ENCODE peak calls at places on chromosomes 11 and 22, in seven cellular contexts. T, P, K, E, V, F and S are unnamed samples. For H3K4me1, the result is how much of the 10 kb centered on the place peaks cover.

GRCh38 chr11:131888230-131888826 is 517.9 kb downstream of the NTM start:
- DNase-seq in E (no peak), V (no peak), P (peak), F (no peak), K (no peak), T (no peak), S (no peak)

GRCh38 chr11:128735935-128736610 is 42.2 kb downstream of the FLI1 start:
- DNase-seq in K (no peak), F (no peak), V (no peak), P (no peak), E (peak), T (no peak), S (no peak)

GRCh38 chr11:77411238-77411637 is 62.7 kb downstream of the PAK1 start:
- DNase-seq in P (peak), V (peak), E (peak), T (peak), F (peak), K (peak), S (no peak)

GRCh38 chr11:113690619-113691569 is 15.2 kb downstream of the TMPRSS5 start:
- DNase-seq in K (peak), V (peak), E (no peak), F (no peak), P (peak), T (peak), S (peak)

GRCh38 chr11:125451400-125452124 is 44.5 kb downstream of the FEZ1 start:
- DNase-seq in P (peak), F (peak), E (peak), V (peak), K (peak), T (peak), S (no peak)

GRCh38 chr22:27194096-27194748 is 536.8 kb downstream of the MIAT start:
- DNase-seq in P (no peak), T (no peak), V (no peak), F (no peak), E (no peak), K (no peak), S (peak)

GRCh38 chr11:112343368-112344039 is 82.8 kb upstream of the PLET1 start:
- DNase-seq in E (no peak), T (no peak), P (peak), F (no peak), V (no peak), K (no peak), S (peak)

GRCh38 chr11:106656646-106657045 is 361.6 kb downstream of the GUCY1A2 start:
- DNase-seq in P (no peak), T (no peak), K (no peak), E (no peak), F (no peak), V (no peak), S (no peak)

GRCh38 chr11:33553486-33553885 is 147.1 kb downstream of the C11orf91 start:
- DNase-seq in F (no peak), V (no peak), E (no peak), K (no peak), T (no peak), P (no peak), S (no peak)

GRCh38 chr11:128616158-128616557 is 28.8 kb upstream of the ETS1 start:
- DNase-seq in T (no peak), F (no peak), P (no peak), K (no peak), E (no peak), V (no peak), S (no peak)

GRCh38 chr22:41074941-41075710 is 17.3 kb upstream of the EP300 start:
- DNase-seq in P (no peak), T (no peak), K (no peak), V (no peak), E (no peak), F (no peak), S (no peak)

GRCh38 chr11:91857194-91857593 is 367.4 kb upstream of the FAT3 start:
- DNase-seq in K (no peak), P (peak), V (no peak), F (no peak), T (no peak), E (no peak), S (no peak)

GRCh38 chr11:68377389-68377795 is 65.0 kb downstream of the LRP5 start:
- DNase-seq in K (no peak), P (no peak), V (no peak), F (no peak), T (no peak), E (no peak), S (no peak)

GRCh38 chr11:64620286-64620962 is 29.4 kb downstream of the SLC22A12 start:
- DNase-seq in E (no peak), T (peak), P (peak), F (peak), V (no peak), K (peak), S (no peak)

GRCh38 chr11:69480547-69481392 is 693 bp upstream of the LINC01488 start:
- DNase-seq in V (no peak), E (no peak), F (peak), K (peak), P (no peak), T (peak), S (no peak)

GRCh38 chr11:123404626-123405025 is 25.4 kb upstream of the GRAMD1B start:
- DNase-seq in T (peak), P (no peak), E (peak), F (no peak), V (no peak), K (no peak), S (no peak)

GRCh38 chr11:26079966-26080365 is 252.0 kb upstream of the ANO3 start:
- DNase-seq in K (no peak), P (no peak), V (no peak), F (no peak), E (no peak), T (no peak), S (no peak)

GRCh38 chr22:22917377-22917776 is 29.8 kb downstream of the IGLL5 start:
- DNase-seq in T (no peak), E (no peak), K (peak), P (no peak), V (no peak), F (no peak), S (no peak)

GRCh38 chr11:64088159-64089026 is 52.7 kb downstream of the FLRT1 start:
- DNase-seq in F (no peak), V (no peak), P (no peak), E (peak), T (no peak), K (no peak), S (peak)

GRCh38 chr11:2313051-2313951 is 11.5 kb downstream of the TSPAN32 start:
- DNase-seq in E (no peak), T (no peak), K (no peak), F (no peak), V (peak), P (no peak), S (no peak)

GRCh38 chr22:17774206-17774927 is at the start of gene BID:
- DNase-seq in T (no peak), K (peak), V (no peak), F (peak), E (peak), P (no peak), S (peak)

GRCh38 chr11:118910309-118911112 is 15.2 kb downstream of the BCL9L start:
- DNase-seq in T (peak), P (peak), V (peak), F (peak), K (peak), E (peak), S (peak)

GRCh38 chr11:6474806-6475500 is 1.2 kb upstream of the TRIM3 start:
- DNase-seq in P (no peak), F (no peak), K (no peak), E (no peak), T (no peak), V (no peak), S (no peak)

GRCh38 chr11:63782749-63783148 is 14.2 kb upstream of the ZFTA start:
- DNase-seq in T (no peak), F (no peak), P (no peak), V (no peak), E (no peak), K (no peak), S (no peak)

GRCh38 chr22:24772493-24773220 is 1.9 kb downstream of the PIWIL3 start:
- DNase-seq in T (no peak), V (no peak), P (peak), F (peak), E (peak), K (no peak), S (peak)

GRCh38 chr11:124582565-124582964 is 12.8 kb downstream of the OR8A1 start:
- DNase-seq in F (no peak), T (no peak), V (no peak), K (no peak), E (no peak), P (no peak), S (no peak)

GRCh38 chr11:57480409-57481137 is 20.2 kb downstream of the RTN4RL2 start:
- DNase-seq in K (peak), V (peak), F (peak), T (peak), E (peak), P (peak), S (peak)

GRCh38 chr11:18466402-18466801 is 10.7 kb downstream of the LDHAL6A start:
- DNase-seq in V (no peak), F (no peak), K (no peak), P (no peak), T (no peak), E (no peak), S (no peak)

GRCh38 chr11:7423946-7424345 is 61.4 kb upstream of the OLFML1 start:
- DNase-seq in K (no peak), V (no peak), F (no peak), T (no peak), P (no peak), E (no peak), S (no peak)

GRCh38 chr22:42910221-42910942 is 53.3 kb upstream of the ARFGAP3 start:
- DNase-seq in E (peak), T (no peak), P (no peak), K (no peak), V (no peak), F (no peak), S (no peak)

GRCh38 chr11:2837096-2837601 is 48.4 kb downstream of the CDKN1C start:
- DNase-seq in F (peak), E (peak), V (peak), P (peak), K (peak), T (peak), S (peak)

GRCh38 chr11:21037836-21038235 is 368.4 kb downstream of the NELL1 start:
- DNase-seq in T (no peak), F (no peak), E (no peak), V (no peak), P (no peak), K (no peak), S (no peak)

GRCh38 chr11:111911563-111912401 is at the start of gene CRYAB:
- DNase-seq in P (peak), F (peak), K (peak), T (peak), V (peak), E (peak), S (no peak)

GRCh38 chr11:114785820-114786219 is 107.5 kb downstream of the NXPE2 start:
- DNase-seq in E (no peak), P (no peak), F (no peak), K (no peak), T (no peak), V (no peak), S (no peak)

GRCh38 chr11:24531528-24531927 is 34.7 kb downstream of the LUZP2 start:
- DNase-seq in V (no peak), E (no peak), P (no peak), K (no peak), T (no peak), F (no peak), S (no peak)

GRCh38 chr11:16603245-16603644 is 135.2 kb upstream of the C11orf58 start:
- DNase-seq in P (no peak), E (no peak), K (no peak), T (peak), V (no peak), F (peak), S (no peak)

GRCh38 chr11:98561216-98561615 is 459.5 kb upstream of the CNTN5 start:
- DNase-seq in V (no peak), T (no peak), K (no peak), P (no peak), F (no peak), E (no peak), S (no peak)

GRCh38 chr11:45935349-45936064 is 13.1 kb downstream of the LARGE2 start:
- DNase-seq in K (no peak), F (no peak), P (no peak), T (no peak), E (no peak), V (no peak), S (no peak)

GRCh38 chr22:30922151-30922611 is 46.4 kb downstream of the MORC2 start:
- DNase-seq in P (peak), K (peak), T (peak), V (peak), F (peak), E (no peak), S (peak)

GRCh38 chr11:48091426-48092102 is 111.2 kb downstream of the PTPRJ start:
- DNase-seq in E (no peak), F (no peak), T (no peak), K (no peak), P (no peak), V (no peak), S (no peak)
- H3K4me1 ChIP-seq in E (under half), F (under half), T (under half), K (under half), P (under half), V (under half), S (under half)

GRCh38 chr11:66221726-66222236 is 46.7 kb upstream of the RAB1B start:
- DNase-seq in V (peak), T (no peak), K (no peak), E (no peak), F (no peak), P (no peak), S (peak)
- TF ChIP-seq CTCF in V (no peak), T (no peak), K (no peak), E (no peak), F (no peak), P (no peak), S (no peak)

DNA sequence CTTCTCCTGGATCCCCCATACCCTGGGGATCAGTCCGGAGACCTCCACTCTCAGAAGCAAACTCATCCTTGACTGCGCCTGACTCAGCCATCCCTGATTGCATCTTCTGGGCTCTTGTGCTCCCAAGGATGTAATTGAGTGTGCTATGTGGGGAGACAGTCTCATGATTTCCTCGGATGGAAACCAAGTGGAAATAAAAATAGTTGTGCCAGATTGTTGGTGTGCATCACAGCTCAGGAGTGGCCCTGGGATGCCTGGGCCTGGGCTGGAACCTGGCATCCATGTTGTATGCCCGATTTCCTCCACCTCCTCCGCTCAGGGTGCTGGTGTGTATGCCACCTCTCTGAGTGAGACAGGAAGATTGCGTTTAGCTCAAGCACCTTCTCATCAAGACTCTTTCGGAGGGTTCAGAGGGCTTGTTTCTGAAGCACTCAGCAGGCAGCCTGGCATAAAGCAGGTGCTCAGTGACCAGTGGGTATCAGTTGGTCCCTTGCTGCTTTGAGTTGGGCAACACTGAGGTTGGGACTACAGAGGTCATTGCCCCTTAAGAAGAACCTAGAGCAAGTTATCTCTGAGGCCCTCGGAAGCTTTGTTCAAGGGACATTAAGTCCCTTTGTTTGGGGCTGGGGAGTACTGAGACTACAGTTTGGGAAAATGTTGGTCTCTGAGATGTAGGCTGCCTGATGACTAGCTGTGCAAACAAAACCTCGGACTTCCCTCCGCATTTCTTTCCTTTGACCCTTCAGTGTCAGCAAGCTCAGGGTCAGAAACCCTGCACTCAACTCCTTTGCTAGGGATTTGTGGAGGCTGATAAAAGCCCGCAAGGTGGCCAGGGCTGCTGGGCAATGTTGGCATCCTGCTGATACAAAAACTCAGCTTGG is 24.8 kb upstream of the MICAL2 start:
- DNase-seq in T (no peak), V (peak), F (no peak), E (no peak), K (no peak), P (no peak), S (peak)
- H3K4me1 ChIP-seq in T (under half), V (under half), F (under half), E (under half), K (half or more), P (under half), S (half or more)

DNA sequence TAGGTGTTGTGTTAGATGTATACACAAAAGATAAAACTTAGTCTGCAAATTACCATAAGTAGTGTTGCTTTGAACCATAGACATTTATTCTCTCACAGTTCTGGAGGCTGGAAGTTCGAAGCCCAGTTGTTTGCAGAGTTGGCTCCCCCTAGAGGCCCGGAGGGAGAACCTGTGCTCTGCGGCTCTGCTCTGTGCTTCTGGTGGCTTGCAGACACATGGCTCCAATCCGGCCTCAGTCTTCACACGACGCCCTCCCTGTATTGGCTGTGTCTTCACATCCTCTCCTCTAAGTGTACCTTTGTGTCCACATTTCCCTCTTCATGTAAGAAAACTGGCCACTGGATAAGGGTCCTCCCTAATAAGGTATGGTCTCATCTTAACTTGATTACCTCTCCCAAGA is 128.4 kb downstream of the OPCML start:
- DNase-seq in K (no peak), T (peak), F (no peak), V (no peak), P (no peak), E (no peak), S (peak)
- TF ChIP-seq CTCF in K (no peak), T (peak), F (no peak), V (no peak), P (no peak), E (no peak), S (peak)

GRCh38 chr11:104154296-104154695 is 9.7 kb downstream of the PDGFD start:
- DNase-seq in K (no peak), V (no peak), T (no peak), P (no peak), E (no peak), F (no peak), S (no peak)
- H3K4me1 ChIP-seq in K (under half), V (under half), T (under half), P (under half), E (under half), F (under half), S (under half)